ENCODE peak calls at places on chromosomes 5 and 9, in five cellular contexts. J, S, R, M and T are unnamed samples. For H3K27me3, the result is how much of the 10 kb centered on the place peaks cover.

GRCh38 chr9:95003694-95004451 is 277.4 kb downstream of the AOPEP start:
- DNase-seq in J (peak), S (no peak), R (peak), M (no peak), T (peak)

GRCh38 chr9:108933231-108933630 is 693 bp downstream of the ELP1 start:
- DNase-seq in J (no peak), S (no peak), R (peak), M (no peak), T (no peak)

GRCh38 chr9:76525196-76525595 is 66.2 kb downstream of the GCNT1 start:
- DNase-seq in J (no peak), S (no peak), R (no peak), M (no peak), T (no peak)

GRCh38 chr5:20683241-20683940 is 695.4 kb upstream of the CDH18 start:
- DNase-seq in J (no peak), S (no peak), R (no peak), M (no peak), T (no peak)

GRCh38 chr9:121626012-121626411 is 25.4 kb upstream of the DAB2IP start:
- DNase-seq in J (no peak), S (no peak), R (no peak), M (no peak), T (no peak)

GRCh38 chr9:30967484-30967883 is 1417.0 kb upstream of the ACO1 start:
- DNase-seq in J (no peak), S (no peak), R (no peak), M (no peak), T (no peak)

GRCh38 chr9:136862849-136863622 is 3.1 kb downstream of the EDF1 start:
- DNase-seq in J (no peak), S (no peak), R (no peak), M (no peak), T (no peak)

GRCh38 chr5:116669261-116670049 is 94.8 kb upstream of the SEMA6A start:
- DNase-seq in J (no peak), S (no peak), R (no peak), M (no peak), T (no peak)

GRCh38 chr9:2816476-2817141 is 27.3 kb downstream of the PUM3 start:
- DNase-seq in J (no peak), S (no peak), R (peak), M (no peak), T (no peak)

GRCh38 chr5:151738125-151738848 is 20.1 kb downstream of the ATOX1 start:
- DNase-seq in J (no peak), S (no peak), R (no peak), M (no peak), T (no peak)

GRCh38 chr5:138466058-138466899 is 1.0 kb downstream of the EGR1 start:
- DNase-seq in J (peak), S (no peak), R (peak), M (no peak), T (no peak)

GRCh38 chr9:86549920-86550319 is 195.7 kb upstream of the TUT7 start:
- DNase-seq in J (no peak), S (no peak), R (no peak), M (no peak), T (no peak)

GRCh38 chr9:89387970-89388867 is 69.9 kb downstream of the SECISBP2 start:
- DNase-seq in J (peak), S (no peak), R (peak), M (no peak), T (peak)

GRCh38 chr5:135106610-135107009 is 72.6 kb upstream of the PITX1 start:
- DNase-seq in J (no peak), S (no peak), R (peak), M (no peak), T (no peak)

GRCh38 chr5:138489705-138490104 is 24.4 kb downstream of the EGR1 start:
- DNase-seq in J (no peak), S (no peak), R (no peak), M (no peak), T (no peak)

GRCh38 chr5:1294839-1295649 is at the start of gene TERT:
- DNase-seq in J (peak), S (peak), R (no peak), M (peak), T (peak)

GRCh38 chr9:123568691-123569342 is 212.8 kb downstream of the CRB2 start:
- DNase-seq in J (no peak), S (no peak), R (peak), M (no peak), T (no peak)

GRCh38 chr9:138120072-138120471 is 242.5 kb downstream of the CACNA1B start:
- DNase-seq in J (no peak), S (no peak), R (no peak), M (no peak), T (no peak)

GRCh38 chr5:39780341-39780740 is 355.6 kb upstream of the DAB2 start:
- DNase-seq in J (no peak), S (no peak), R (peak), M (no peak), T (no peak)

GRCh38 chr9:79257671-79258410 is 313.9 kb upstream of the TLE4 start:
- DNase-seq in J (no peak), S (no peak), R (no peak), M (no peak), T (no peak)

GRCh38 chr9:114102484-114102883 is 3.4 kb upstream of the KIF12 start:
- DNase-seq in J (no peak), S (no peak), R (no peak), M (no peak), T (no peak)

GRCh38 chr9:113650207-113651131 is 186.9 kb downstream of the RGS3 start:
- DNase-seq in J (no peak), S (no peak), R (peak), M (no peak), T (no peak)

GRCh38 chr9:21017092-21017491 is 14.3 kb downstream of the HACD4 start:
- DNase-seq in J (no peak), S (no peak), R (peak), M (no peak), T (no peak)

GRCh38 chr9:93517331-93517730 is 59.1 kb upstream of the PHF2 start:
- DNase-seq in J (no peak), S (no peak), R (peak), M (no peak), T (no peak)

GRCh38 chr5:179792612-179793469 is 945 bp upstream of the LTC4S start:
- DNase-seq in J (no peak), S (no peak), R (no peak), M (no peak), T (peak)

GRCh38 chr9:19985081-19985480 is 196.2 kb upstream of the SLC24A2 start:
- DNase-seq in J (no peak), S (no peak), R (no peak), M (no peak), T (no peak)

GRCh38 chr9:13847270-13847669 is 466.7 kb downstream of the NFIB start:
- DNase-seq in J (no peak), S (no peak), R (no peak), M (no peak), T (no peak)

GRCh38 chr5:170067152-170067551 is 38.5 kb upstream of the FOXI1 start:
- DNase-seq in J (no peak), S (no peak), R (no peak), M (no peak), T (no peak)

GRCh38 chr9:102237520-102237919 is 499.1 kb upstream of the GRIN3A start:
- DNase-seq in J (no peak), S (no peak), R (no peak), M (no peak), T (no peak)

DNA sequence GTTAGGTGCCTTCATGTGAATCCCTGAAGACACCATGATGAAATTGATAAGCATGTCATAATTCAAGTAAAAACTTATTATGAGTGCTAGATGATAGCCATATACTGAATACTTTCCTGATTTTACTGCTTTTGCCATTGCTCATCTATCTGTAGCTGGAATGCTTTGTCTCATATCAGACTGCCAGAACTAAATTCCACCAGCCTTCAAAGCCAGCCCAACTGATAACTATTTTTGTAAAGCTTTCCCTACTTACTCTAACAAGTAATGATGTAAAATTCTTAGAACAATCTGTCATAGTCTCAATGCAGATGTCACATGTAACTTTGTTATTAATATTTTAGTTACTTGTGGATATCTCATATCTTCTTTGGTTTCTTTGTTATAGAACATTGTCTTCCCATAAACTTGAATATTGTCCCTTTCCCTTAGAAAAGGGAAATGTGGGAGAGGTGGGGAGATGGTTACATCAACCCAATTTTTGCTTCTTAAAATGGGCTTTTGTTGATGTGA is 128.3 kb downstream of the ZCCHC7 start:
- DNase-seq in J (no peak), S (no peak), R (no peak), M (no peak), T (no peak)
- H3K27ac ChIP-seq in J (no peak), S (no peak), R (no peak), M (no peak), T (no peak)

GRCh38 chr5:132781029-132781428 is 4.0 kb upstream of the SEPTIN8 start:
- DNase-seq in J (no peak), S (no peak), R (no peak), M (no peak), T (no peak)
- H3K27me3 ChIP-seq in J (under half), S (under half), R (under half), M (under half), T (under half)

GRCh38 chr5:96615223-96615622 is 47.0 kb upstream of the CAST start:
- DNase-seq in J (no peak), S (no peak), R (peak), M (no peak), T (no peak)
- H3K27ac ChIP-seq in J (no peak), S (no peak), R (no peak), M (no peak), T (no peak)

DNA sequence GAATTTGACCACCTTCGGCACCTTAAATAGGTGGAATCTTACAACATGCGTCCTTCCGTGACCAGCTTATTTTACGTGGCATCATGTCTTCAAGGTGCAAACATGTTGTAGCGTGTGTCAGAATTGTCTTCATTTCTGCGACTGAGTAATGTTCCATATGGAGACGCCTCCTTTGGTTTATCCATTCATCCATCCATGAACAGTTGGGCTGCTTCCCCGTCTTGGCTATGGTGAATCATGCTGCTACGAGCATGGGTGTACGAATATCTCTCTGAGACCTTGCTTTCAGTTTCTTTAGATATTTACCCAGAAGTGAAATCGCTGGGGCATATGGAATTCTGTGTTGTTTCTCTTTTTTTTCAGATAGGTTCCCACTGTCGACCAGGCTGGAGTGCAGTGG is 391.9 kb upstream of the IRX2 start:
- DNase-seq in J (no peak), S (no peak), R (no peak), M (no peak), T (no peak)
- H3K27me3 ChIP-seq in J (under half), S (under half), R (under half), M (under half), T (under half)

GRCh38 chr9:34343605-34344004 is 14.2 kb downstream of the NUDT2 start:
- DNase-seq in J (no peak), S (no peak), R (no peak), M (no peak), T (no peak)
- H3K27ac ChIP-seq in J (no peak), S (no peak), R (no peak), M (no peak), T (no peak)

DNA sequence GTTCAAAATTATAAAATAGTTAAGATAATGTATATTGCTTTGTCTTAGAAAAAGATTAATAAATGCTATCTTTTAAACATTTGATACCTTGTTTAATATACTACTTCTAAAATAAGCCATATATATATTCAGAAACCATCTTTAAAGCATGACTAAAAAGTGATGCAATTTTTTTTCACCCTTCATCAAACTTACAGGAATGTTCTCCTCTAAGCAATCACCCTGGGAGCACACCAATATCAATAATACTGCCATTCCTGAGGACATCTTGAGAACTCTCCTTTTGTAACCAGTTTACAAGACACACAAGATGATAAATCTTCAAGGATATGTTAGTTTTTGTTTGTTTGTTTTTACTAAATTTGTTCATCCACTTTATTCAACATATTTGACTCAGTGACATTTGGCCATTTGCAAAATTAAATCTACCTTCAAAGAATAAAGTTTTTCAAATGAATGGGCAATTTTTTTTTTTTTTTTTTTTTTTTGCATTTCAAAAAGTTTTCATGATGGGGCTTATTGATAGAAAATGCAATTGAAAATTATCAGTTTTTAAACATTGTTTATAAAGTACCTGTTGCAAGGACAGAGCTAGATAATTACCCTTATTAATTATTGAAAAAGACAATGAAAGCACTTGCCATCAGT is 17.2 kb downstream of the FOXD1 start:
- DNase-seq in J (no peak), S (no peak), R (no peak), M (no peak), T (no peak)
- H3K27me3 ChIP-seq in J (under half), S (under half), R (under half), M (under half), T (under half)